ENCODE peak calls at places on chromosomes 5 and 9, in five cellular contexts. One of them, this sample, is unnamed.

GRCh38 chr5:142561486-142562097 is 124.3 kb downstream of the FGF1 start:
- DNase-seq in fibroblast of the conjunctiva: no peak
- DNase-seq in ovary: no peak
- DNase-seq in amygdala: no peak
- DNase-seq in head of caudate nucleus: no peak
- DNase-seq in this sample: no peak

GRCh38 chr5:76337949-76338589 is 65.0 kb upstream of the IQGAP2 start:
- DNase-seq in fibroblast of the conjunctiva: no peak
- DNase-seq in ovary: no peak
- DNase-seq in amygdala: no peak
- DNase-seq in head of caudate nucleus: no peak
- DNase-seq in this sample: no peak

GRCh38 chr5:88770290-88771257 is 112.4 kb downstream of the MEF2C start:
- DNase-seq in fibroblast of the conjunctiva: no peak
- DNase-seq in ovary: no peak
- DNase-seq in amygdala: no peak
- DNase-seq in head of caudate nucleus: no peak
- DNase-seq in this sample: no peak

GRCh38 chr5:124960266-124960665 is 213.8 kb upstream of the ZNF608 start:
- DNase-seq in fibroblast of the conjunctiva: no peak
- DNase-seq in ovary: no peak
- DNase-seq in amygdala: no peak
- DNase-seq in head of caudate nucleus: no peak
- DNase-seq in this sample: no peak

GRCh38 chr5:91281409-91281808 is 101.7 kb downstream of the ARRDC3 start:
- DNase-seq in fibroblast of the conjunctiva: peak; percentile 66
- DNase-seq in ovary: no peak
- DNase-seq in amygdala: no peak
- DNase-seq in head of caudate nucleus: no peak
- DNase-seq in this sample: no peak

GRCh38 chr5:65861830-65862241 is 64.5 kb upstream of the ERBIN start:
- DNase-seq in fibroblast of the conjunctiva: peak; percentile 37
- DNase-seq in ovary: no peak
- DNase-seq in amygdala: no peak
- DNase-seq in head of caudate nucleus: no peak
- DNase-seq in this sample: no peak

GRCh38 chr9:131475956-131476776 is 26.6 kb upstream of the POMT1 start:
- DNase-seq in fibroblast of the conjunctiva: no peak
- DNase-seq in ovary: no peak
- DNase-seq in amygdala: no peak
- DNase-seq in head of caudate nucleus: no peak
- DNase-seq in this sample: no peak

GRCh38 chr5:2502970-2503594 is 248.4 kb downstream of the IRX2 start:
- DNase-seq in fibroblast of the conjunctiva: no peak
- DNase-seq in ovary: no peak
- DNase-seq in amygdala: no peak
- DNase-seq in head of caudate nucleus: no peak
- DNase-seq in this sample: no peak

GRCh38 chr5:133824661-133825254 is 143.7 kb downstream of the C5orf15 start:
- DNase-seq in fibroblast of the conjunctiva: no peak
- DNase-seq in ovary: no peak
- DNase-seq in amygdala: no peak
- DNase-seq in head of caudate nucleus: no peak
- DNase-seq in this sample: no peak

GRCh38 chr9:34374905-34375552 is 1.7 kb downstream of the MYORG start:
- DNase-seq in fibroblast of the conjunctiva: no peak
- DNase-seq in ovary: no peak
- DNase-seq in amygdala: no peak
- DNase-seq in head of caudate nucleus: no peak
- DNase-seq in this sample: no peak

GRCh38 chr5:95955996-95956899 is 5.4 kb downstream of the ELL2 start:
- DNase-seq in fibroblast of the conjunctiva: peak; percentile 62
- DNase-seq in ovary: no peak
- DNase-seq in amygdala: no peak
- DNase-seq in head of caudate nucleus: no peak
- DNase-seq in this sample: no peak

GRCh38 chr5:79802404-79802803 is 112.8 kb downstream of the CMYA5 start:
- DNase-seq in fibroblast of the conjunctiva: no peak
- DNase-seq in ovary: no peak
- DNase-seq in amygdala: no peak
- DNase-seq in head of caudate nucleus: no peak
- DNase-seq in this sample: no peak

GRCh38 chr5:143968071-143968878 is 156.3 kb downstream of the HMHB1 start:
- DNase-seq in fibroblast of the conjunctiva: peak; percentile 63
- DNase-seq in ovary: no peak
- DNase-seq in amygdala: no peak
- DNase-seq in head of caudate nucleus: no peak
- DNase-seq in this sample: no peak

GRCh38 chr5:150142800-150143724 is 12.6 kb downstream of the PDGFRB start:
- DNase-seq in fibroblast of the conjunctiva: peak; percentile 92
- DNase-seq in ovary: peak; percentile 87
- DNase-seq in amygdala: no peak
- DNase-seq in head of caudate nucleus: no peak
- DNase-seq in this sample: no peak

GRCh38 chr5:16669776-16670175 is 53.0 kb upstream of the RETREG1 start:
- DNase-seq in fibroblast of the conjunctiva: peak; percentile 59
- DNase-seq in ovary: no peak
- DNase-seq in amygdala: no peak
- DNase-seq in head of caudate nucleus: no peak
- DNase-seq in this sample: no peak

GRCh38 chr9:25724424-25724823 is 46.2 kb upstream of the TUSC1 start:
- DNase-seq in fibroblast of the conjunctiva: no peak
- DNase-seq in ovary: no peak
- DNase-seq in amygdala: no peak
- DNase-seq in head of caudate nucleus: no peak
- DNase-seq in this sample: no peak

This sample was measured in NCI-H510A.